ENCODE peak calls at places on chromosomes 4 and X, in four cellular contexts. U is GM20000, B is T-helper 2 cell, A is C1 segment of cervical spinal cord. O is an unnamed sample.

GRCh38 chrX:536616-537015 is 94.0 kb upstream of the SHOX start:
- DNase-seq in U (no peak), B (no peak), A (no peak), O (no peak)

GRCh38 chrX:49951524-49952193 is 29.3 kb downstream of the CLCN5 start:
- DNase-seq in U (no peak), B (no peak), A (no peak), O (no peak)

GRCh38 chr4:158871050-158871724 is 102.4 kb downstream of the FNIP2 start:
- DNase-seq in U (no peak), B (no peak), A (no peak), O (no peak)

GRCh38 chrX:48045410-48046311 is 25.8 kb downstream of the ZNF630 start:
- DNase-seq in U (no peak), B (no peak), A (no peak), O (no peak)

GRCh38 chrX:71541546-71542022 is 8.7 kb downstream of the OGT start:
- DNase-seq in U (no peak), B (no peak), A (no peak), O (no peak)

GRCh38 chrX:64190136-64190740 is 15.3 kb downstream of the AMER1 start:
- DNase-seq in U (no peak), B (no peak), A (no peak), O (no peak)

GRCh38 chr4:175703956-175704600 is 108.0 kb downstream of the GPM6A start:
- DNase-seq in U (no peak), B (no peak), A (no peak), O (no peak)

GRCh38 chr4:26529479-26529878 is 39.2 kb upstream of the CCKAR start:
- DNase-seq in U (no peak), B (no peak), A (no peak), O (no peak)

GRCh38 chr4:23957465-23957864 is 67.6 kb upstream of the PPARGC1A start:
- DNase-seq in U (no peak), B (no peak), A (no peak), O (no peak)

GRCh38 chr4:158949094-158949493 is 153.8 kb upstream of the RAPGEF2 start:
- DNase-seq in U (no peak), B (no peak), A (no peak), O (no peak)

GRCh38 chr4:3824521-3825270 is 58.5 kb downstream of the ADRA2C start:
- DNase-seq in U (no peak), B (no peak), A (no peak), O (no peak)

GRCh38 chr4:128700659-128701350 is 108.7 kb upstream of the JADE1 start:
- DNase-seq in U (no peak), B (no peak), A (no peak), O (no peak)